ENCODE peak calls at places on chromosomes 3 and 15, in eight cellular contexts. K is pancreas, G is occipital lobe, S is dorsolateral prefrontal cortex, R is astrocyte of the spinal cord, E is adipocyte, I is EH, D is HEK293T. A is an unnamed sample.
A peak's percentile ranks its signal among the peaks of the same experiment; 100 is the strongest.

GRCh38 chr3:28077566-28077965 is 163.9 kb upstream of the CMC1 start:
- DNase-seq in K (peak; percentile 48), G (peak; percentile 4), S (no peak), R (peak; percentile 61), E (peak; percentile 1), I (peak; percentile 15), D (peak; percentile 28), A (no peak)

GRCh38 chr15:67465196-67465952 is 55.6 kb upstream of the C15orf61 start:
- DNase-seq in K (no peak), G (no peak), S (no peak), R (no peak), E (no peak), I (no peak), D (no peak), A (no peak)

GRCh38 chr3:31124368-31124767 is 229.9 kb upstream of the GADL1 start:
- DNase-seq in K (no peak), G (no peak), S (no peak), R (peak; percentile 63), E (no peak), I (no peak), D (no peak), A (no peak)

GRCh38 chr3:24336101-24336500 is 158.5 kb downstream of the THRB start:
- DNase-seq in K (no peak), G (no peak), S (peak; percentile 49), R (no peak), E (no peak), I (no peak), D (no peak), A (no peak)

GRCh38 chr15:47513496-47513895 is 203.8 kb upstream of the SEMA6D start:
- DNase-seq in K (no peak), G (no peak), S (no peak), R (peak; percentile 37), E (no peak), I (no peak), D (no peak), A (no peak)

GRCh38 chr3:186209810-186210752 is 101.2 kb upstream of the ETV5 start:
- DNase-seq in K (peak; percentile 72), G (peak; percentile 82), S (peak; percentile 90), R (peak; percentile 84), E (peak; percentile 68), I (peak; percentile 63), D (no peak), A (peak; percentile 51)

GRCh38 chr3:34090876-34091275 is 292.4 kb downstream of the PDCD6IP start:
- DNase-seq in K (no peak), G (peak; percentile 31), S (no peak), R (no peak), E (no peak), I (no peak), D (no peak), A (no peak)

GRCh38 chr15:89795996-89796395 is 18.7 kb downstream of the ANPEP start:
- DNase-seq in K (no peak), G (no peak), S (no peak), R (no peak), E (no peak), I (no peak), D (no peak), A (no peak)

GRCh38 chr3:181464033-181464694 is 247.6 kb upstream of the SOX2 start:
- DNase-seq in K (no peak), G (no peak), S (no peak), R (no peak), E (no peak), I (no peak), D (no peak), A (no peak)

GRCh38 chr3:94226058-94226457 is 163.2 kb downstream of the NSUN3 start:
- DNase-seq in K (no peak), G (no peak), S (no peak), R (peak; percentile 80), E (peak; percentile 12), I (peak; percentile 59), D (no peak), A (no peak)

GRCh38 chr3:121855555-121855954 is 20.5 kb downstream of the EAF2 start:
- DNase-seq in K (no peak), G (no peak), S (no peak), R (no peak), E (no peak), I (no peak), D (peak; percentile 8), A (no peak)

GRCh38 chr3:186075931-186076567 is 32.8 kb downstream of the ETV5 start:
- DNase-seq in K (no peak), G (no peak), S (no peak), R (no peak), E (no peak), I (no peak), D (no peak), A (no peak)

GRCh38 chr15:77333166-77333565 is 86.7 kb downstream of the PEAK1 start:
- DNase-seq in K (no peak), G (no peak), S (no peak), R (no peak), E (no peak), I (no peak), D (no peak), A (no peak)

GRCh38 chr15:70337292-70338186 is 239.8 kb upstream of the TLE3 start:
- DNase-seq in K (peak; percentile 46), G (no peak), S (no peak), R (no peak), E (no peak), I (no peak), D (no peak), A (no peak)

GRCh38 chr3:196357905-196358304 is 19.7 kb upstream of the TM4SF19 start:
- DNase-seq in K (no peak), G (no peak), S (no peak), R (no peak), E (no peak), I (no peak), D (no peak), A (no peak)

GRCh38 chr3:163552659-163552966 is 1525.7 kb downstream of the SI start:
- DNase-seq in K (no peak), G (no peak), S (no peak), R (no peak), E (no peak), I (no peak), D (no peak), A (no peak)

GRCh38 chr3:196648856-196649255 is 9.4 kb downstream of the NRROS start:
- DNase-seq in K (peak; percentile 15), G (no peak), S (no peak), R (no peak), E (no peak), I (peak; percentile 22), D (no peak), A (no peak)

GRCh38 chr3:159679900-159680299 is 308.7 kb upstream of the IL12A start:
- DNase-seq in K (no peak), G (no peak), S (no peak), R (no peak), E (no peak), I (no peak), D (no peak), A (no peak)

GRCh38 chr3:145678401-145678800 is 482.6 kb downstream of the PLOD2 start:
- DNase-seq in K (no peak), G (no peak), S (no peak), R (peak; percentile 27), E (peak; percentile 70), I (no peak), D (no peak), A (no peak)

GRCh38 chr3:41033956-41034519 is 165.3 kb upstream of the CTNNB1 start:
- DNase-seq in K (no peak), G (no peak), S (no peak), R (no peak), E (no peak), I (no peak), D (no peak), A (no peak)

GRCh38 chr15:82535566-82536408 is 4.5 kb downstream of the RPS17 start:
- DNase-seq in K (no peak), G (no peak), S (no peak), R (no peak), E (no peak), I (no peak), D (no peak), A (no peak)

GRCh38 chr3:14905055-14905657 is 42.2 kb upstream of the NR2C2 start:
- DNase-seq in K (no peak), G (no peak), S (no peak), R (no peak), E (no peak), I (no peak), D (no peak), A (no peak)

GRCh38 chr3:177603137-177603603 is 405.9 kb upstream of the TBL1XR1 start:
- DNase-seq in K (no peak), G (no peak), S (no peak), R (peak; percentile 14), E (no peak), I (no peak), D (no peak), A (no peak)

GRCh38 chr3:80496452-80496851 is 728.7 kb upstream of the ROBO1 start:
- DNase-seq in K (no peak), G (no peak), S (no peak), R (no peak), E (no peak), I (no peak), D (no peak), A (peak; percentile 30)

GRCh38 chr3:88061749-88062148 is 2.7 kb downstream of the ZNF654 start:
- DNase-seq in K (no peak), G (no peak), S (no peak), R (no peak), E (no peak), I (peak; percentile 6), D (no peak), A (no peak)

GRCh38 chr3:172391592-172392302 is 56.5 kb downstream of the GHSR start:
- DNase-seq in K (no peak), G (no peak), S (no peak), R (peak; percentile 81), E (peak; percentile 71), I (peak; percentile 52), D (no peak), A (no peak)

GRCh38 chr15:63015618-63016017 is 26.9 kb upstream of the TPM1 start:
- DNase-seq in K (no peak), G (no peak), S (no peak), R (peak; percentile 69), E (peak; percentile 61), I (peak; percentile 84), D (no peak), A (no peak)

A was measured in left lung.